ENCODE peak calls at places on chromosomes 16 and 17, in nine cellular contexts. F is iris pigment epithelial cell; R is GM23248; E is naive thymus-derived CD4-positive, alpha-beta T cell; M is NCI-H1417; B is NCI-H1930; T is stimulated activated CD8-positive, alpha-beta memory T cell treated with anti-CD3 and anti-CD28 coated beads, Interleukin-7, amount 100 ng/mL, for 1 hour; S is Right ventricle myocardium superior; X is ELF-1. P is an unnamed sample.
A peak's percentile ranks its signal among the peaks of the same experiment; 100 is the strongest.

GRCh38 chr16:58510776-58511628 is 4.3 kb upstream of the SETD6 start:
- DNase-seq in F (no peak), R (no peak), E (no peak), M (no peak), B (no peak), T (no peak), S (no peak), X (no peak), P (no peak)

GRCh38 chr16:2008009-2008526 is 1.6 kb downstream of the ZNF598 start:
- DNase-seq in F (peak; percentile 57), R (peak; percentile 96), E (no peak), M (no peak), B (no peak), T (no peak), S (no peak), X (no peak), P (no peak)

GRCh38 chr17:8117980-8118768 is at the start of gene ALOXE3:
- DNase-seq in F (peak; percentile 67), R (peak; percentile 92), E (peak; percentile 16), M (no peak), B (no peak), T (no peak), S (peak; percentile 56), X (peak; percentile 73), P (no peak)

GRCh38 chr17:29043539-29044165 is 711 bp downstream of the PIPOX start:
- DNase-seq in F (no peak), R (no peak), E (no peak), M (no peak), B (no peak), T (no peak), S (no peak), X (no peak), P (no peak)

GRCh38 chr17:45935197-45935709 is 40.9 kb downstream of the MAPT start:
- DNase-seq in F (no peak), R (no peak), E (no peak), M (no peak), B (no peak), T (no peak), S (no peak), X (no peak), P (no peak)

GRCh38 chr17:69555056-69555455 is 140.6 kb downstream of the MAP2K6 start:
- DNase-seq in F (no peak), R (no peak), E (no peak), M (no peak), B (no peak), T (no peak), S (no peak), X (no peak), P (no peak)

GRCh38 chr16:28596840-28597691 is at the start of gene SULT1A2:
- DNase-seq in F (no peak), R (no peak), E (no peak), M (no peak), B (no peak), T (no peak), S (no peak), X (peak; percentile 67), P (no peak)

GRCh38 chr16:57999971-58000705 is at the start of gene ZNF319:
- DNase-seq in F (peak; percentile 20), R (peak; percentile 65), E (no peak), M (no peak), B (no peak), T (no peak), S (peak; percentile 47), X (no peak), P (no peak)

GRCh38 chr16:75267631-75268264 is 16.3 kb upstream of the BCAR1 start:
- DNase-seq in F (peak; percentile 42), R (peak; percentile 80), E (no peak), M (peak; percentile 80), B (no peak), T (no peak), S (peak; percentile 86), X (no peak), P (no peak)

GRCh38 chr16:28951410-28951943 is 740 bp downstream of the NFATC2IP start:
- DNase-seq in F (no peak), R (peak; percentile 53), E (no peak), M (no peak), B (no peak), T (no peak), S (no peak), X (no peak), P (no peak)

GRCh38 chr16:3155181-3155580 is 20.4 kb downstream of the ZNF213 start:
- DNase-seq in F (no peak), R (no peak), E (peak; percentile 24), M (no peak), B (no peak), T (no peak), S (no peak), X (no peak), P (no peak)

GRCh38 chr17:74153821-74154430 is 49.6 kb upstream of the RPL38 start:
- DNase-seq in F (no peak), R (no peak), E (no peak), M (no peak), B (no peak), T (no peak), S (no peak), X (no peak), P (no peak)

GRCh38 chr16:25478476-25478875 is 213.3 kb upstream of the HS3ST4 start:
- DNase-seq in F (no peak), R (no peak), E (no peak), M (no peak), B (no peak), T (no peak), S (no peak), X (no peak), P (no peak)

P was measured in NCI-H2081 treated with DMSO at 0.1 percent for 48 hours.